ENCODE peak calls at places on chromosomes 4 and X, in seven cellular contexts. M, Q, A, W, D, G and F are unnamed samples.

GRCh38 chr4:183960912-183961569 is 55.9 kb downstream of the STOX2 start:
- DNase-seq in A (no peak), M (no peak), Q (no peak), G (no peak), W (no peak), D (no peak), F (no peak)

GRCh38 chr4:121270384-121270783 is 106.3 kb upstream of the TNIP3 start:
- DNase-seq in D (no peak), A (peak; percentile 13), Q (no peak), W (no peak), M (no peak), G (no peak), F (peak; percentile 39)

GRCh38 chr4:82629238-82630000 is 67.6 kb upstream of the TMEM150C start:
- DNase-seq in Q (no peak), M (peak; percentile 20), G (no peak), A (no peak), W (no peak), D (no peak), F (peak; percentile 69)

GRCh38 chr4:81069706-81070331 is 39.3 kb downstream of the BMP3 start:
- DNase-seq in A (peak; percentile 70), M (peak; percentile 96), W (peak; percentile 31), G (peak; percentile 75), D (peak; percentile 32), Q (peak; percentile 89), F (peak; percentile 94)

GRCh38 chr4:175790067-175790466 is 22.0 kb downstream of the GPM6A start:
- DNase-seq in Q (peak; percentile 70), D (no peak), G (no peak), A (no peak), M (no peak), W (no peak), F (no peak)

GRCh38 chrX:15343075-15343476 is 7.8 kb upstream of the PIGA start:
- DNase-seq in A (no peak), Q (no peak), M (no peak), G (peak; percentile 18), D (no peak), W (no peak), F (peak; percentile 58)

GRCh38 chr4:168318266-168318895 is at the start of gene DDX60:
- DNase-seq in A (peak; percentile 73), G (peak; percentile 57), W (peak; percentile 79), D (peak; percentile 68), Q (peak; percentile 67), M (peak; percentile 86), F (peak; percentile 79)

GRCh38 chr4:101102114-101102752 is 245.1 kb downstream of the PPP3CA start:
- DNase-seq in D (no peak), M (peak; percentile 94), Q (no peak), W (peak; percentile 84), G (peak; percentile 80), A (peak; percentile 93), F (peak; percentile 90)

GRCh38 chrX:118702741-118703140 is 24.7 kb upstream of the IL13RA1 start:
- DNase-seq in G (no peak), Q (no peak), A (peak; percentile 41), D (no peak), M (no peak), W (no peak), F (no peak)

GRCh38 chrX:115190636-115191489 is 1.7 kb downstream of the RBMXL3 start:
- DNase-seq in G (no peak), W (no peak), M (no peak), D (no peak), A (no peak), Q (no peak), F (no peak)

GRCh38 chrX:38175140-38175539 is 45.5 kb downstream of the SRPX start:
- DNase-seq in A (peak; percentile 40), W (no peak), D (peak; percentile 3), Q (peak; percentile 69), M (peak; percentile 56), G (no peak), F (no peak)

GRCh38 chr4:108492816-108493595 is 127.4 kb upstream of the RPL34 start:
- DNase-seq in A (peak; percentile 14), G (no peak), D (no peak), Q (peak; percentile 75), M (peak; percentile 39), W (no peak), F (no peak)

GRCh38 chr4:125833-126232 is 1.5 kb downstream of the ZNF718 start:
- DNase-seq in G (no peak), D (no peak), W (no peak), A (no peak), Q (peak; percentile 1), M (no peak), F (no peak)

GRCh38 chr4:156475322-156475721 is 496.3 kb downstream of the PDGFC start:
- DNase-seq in W (no peak), A (peak; percentile 70), M (peak; percentile 89), Q (peak; percentile 11), D (no peak), G (peak; percentile 56), F (peak; percentile 83)

GRCh38 chr4:110088670-110089069 is 109.7 kb downstream of the ELOVL6 start:
- DNase-seq in M (peak; percentile 85), Q (no peak), G (no peak), D (peak; percentile 23), A (peak; percentile 78), W (no peak), F (peak; percentile 46)

GRCh38 chrX:42131856-42132255 is 208.5 kb upstream of the CASK start:
- DNase-seq in G (no peak), A (no peak), Q (no peak), W (no peak), M (peak; percentile 12), D (no peak), F (peak; percentile 7)

GRCh38 chr4:124288706-124289486 is 423.6 kb downstream of the ANKRD50 start:
- DNase-seq in M (peak; percentile 47), G (no peak), W (no peak), Q (no peak), A (no peak), D (no peak), F (peak; percentile 72)

GRCh38 chr4:41853973-41854372 is 81.3 kb upstream of the TMEM33 start:
- DNase-seq in W (no peak), Q (no peak), D (no peak), A (no peak), G (no peak), M (peak; percentile 7), F (no peak)

GRCh38 chr4:114264877-114265291 is 285.4 kb upstream of the ARSJ start:
- DNase-seq in A (peak; percentile 71), Q (no peak), D (no peak), G (peak; percentile 33), W (no peak), M (no peak), F (no peak)

GRCh38 chr4:6189511-6189910 is 10.8 kb downstream of the JAKMIP1 start:
- DNase-seq in A (no peak), W (no peak), D (no peak), G (no peak), Q (peak; percentile 21), M (no peak), F (no peak)

GRCh38 chr4:6192245-6192644 is 8.1 kb downstream of the JAKMIP1 start:
- DNase-seq in W (no peak), G (no peak), D (no peak), A (no peak), Q (no peak), M (no peak), F (no peak)

GRCh38 chr4:6193399-6193798 is 7.0 kb downstream of the JAKMIP1 start:
- DNase-seq in G (no peak), W (no peak), D (no peak), Q (no peak), A (no peak), M (no peak), F (no peak)

GRCh38 chr4:6190486-6190885 is 9.9 kb downstream of the JAKMIP1 start:
- DNase-seq in Q (no peak), A (no peak), M (no peak), G (no peak), D (no peak), W (no peak), F (no peak)

GRCh38 chr4:6191448-6192130 is 8.8 kb downstream of the JAKMIP1 start:
- DNase-seq in G (no peak), M (no peak), D (no peak), Q (peak; percentile 17), A (no peak), W (no peak), F (no peak)
- TF ChIP-seq CTCF in G (no peak), M (no peak), D (peak; percentile 10), Q (no peak), A (no peak), W (no peak), F (no peak)

DNA sequence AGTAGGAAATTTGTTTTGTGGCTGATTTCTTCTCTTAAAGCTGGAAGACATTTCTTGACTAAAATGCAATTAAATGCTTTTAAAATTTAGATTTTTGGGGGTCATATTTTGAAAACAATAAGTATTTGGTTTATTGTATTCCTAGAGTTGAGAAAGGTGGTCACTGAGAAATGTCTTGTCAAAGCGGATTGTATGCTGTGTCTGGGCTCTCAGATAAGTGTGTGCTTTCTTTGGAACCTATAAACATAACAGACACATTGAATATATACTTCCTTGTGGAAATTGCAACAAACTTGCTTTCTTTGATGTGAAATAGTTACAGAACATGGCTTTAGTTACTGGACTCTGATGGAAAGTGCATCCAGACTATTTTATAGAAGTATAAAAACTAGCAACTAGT is 75.4 kb downstream of the AFF1 start:
- DNase-seq in G (no peak), W (no peak), Q (no peak), D (no peak), M (no peak), A (no peak), F (no peak)
- H3K4me3 ChIP-seq in G (no peak overlapping the region), W (no peak overlapping the region), Q (no peak overlapping the region), D (peak overlapping the region; percentile 59), M (no peak overlapping the region), A (no peak overlapping the region), F (no peak overlapping the region)

DNA sequence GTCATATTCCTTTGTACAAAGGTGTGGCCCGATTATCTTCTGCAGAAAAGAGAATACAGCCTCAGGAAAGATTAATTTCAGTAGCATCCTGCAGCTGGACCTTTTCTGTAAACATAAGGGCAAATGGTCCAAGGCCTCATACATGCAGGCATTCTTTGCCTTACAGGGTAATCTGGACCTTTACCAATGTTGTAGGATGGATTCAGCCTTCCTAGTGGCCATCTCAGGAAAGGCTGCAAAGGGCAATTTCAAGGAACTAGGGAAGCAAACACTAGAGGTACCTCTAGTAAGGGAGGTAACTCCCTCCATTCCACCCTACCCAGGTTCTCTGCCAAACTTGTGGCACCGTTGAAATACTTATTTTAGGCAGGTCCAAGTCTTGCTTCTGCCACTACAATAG is 43.0 kb downstream of the UGT2B28 start:
- DNase-seq in Q (no peak), A (no peak), G (no peak), M (no peak), D (no peak), W (no peak), F (no peak)
- TF ChIP-seq CTCF in Q (no peak), A (no peak), G (no peak), M (no peak), D (no peak), W (no peak), F (no peak)

DNA sequence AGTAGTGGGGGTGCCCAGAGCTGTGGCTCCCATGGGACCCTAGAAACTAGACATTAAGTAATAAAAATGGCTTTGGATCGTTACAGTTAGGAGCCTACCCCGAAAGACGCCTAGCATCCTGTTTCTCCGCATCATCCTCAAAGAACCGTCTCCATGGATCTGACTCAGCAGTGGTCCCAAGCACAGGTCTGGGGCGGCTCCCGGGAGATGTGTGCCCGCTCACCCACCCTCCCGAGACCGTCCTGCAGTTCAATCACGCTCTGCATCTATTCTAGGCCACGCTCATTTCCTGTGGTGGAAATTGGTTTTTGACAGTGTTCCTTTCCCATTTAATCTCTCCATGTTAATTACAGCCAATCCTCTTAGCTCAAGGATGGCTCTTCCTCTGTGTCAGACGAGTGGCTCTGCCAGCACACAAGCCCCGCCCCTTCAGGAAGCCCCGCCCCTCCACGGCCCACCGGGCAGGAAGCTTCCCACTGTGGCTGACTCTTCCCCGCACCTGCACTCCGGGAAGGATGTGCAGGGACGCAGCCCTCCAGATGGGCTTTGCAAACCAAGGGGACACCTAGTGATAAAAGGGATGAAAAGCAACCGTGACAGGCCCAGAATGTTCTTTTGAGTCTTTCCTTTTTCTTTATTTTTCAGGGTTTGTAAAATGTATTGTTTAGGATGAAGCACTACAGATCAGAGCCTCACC is 34.5 kb upstream of the HELT start:
- DNase-seq in M (peak; percentile 82), G (peak; percentile 20), W (peak; percentile 53), A (peak; percentile 34), D (peak; percentile 24), Q (peak; percentile 73), F (peak; percentile 56)
- H3K4me3 ChIP-seq in M (no peak overlapping the region), G (no peak overlapping the region), W (no peak overlapping the region), A (no peak overlapping the region), D (no peak overlapping the region), Q (no peak overlapping the region), F (no peak overlapping the region)